ENCODE peak calls at places on chromosomes 16 and 17, in five cellular contexts. T is astrocyte of the spinal cord, H is sigmoid colon, A is RWPE1, M is AG04450. Z is an unnamed sample.

GRCh38 chr17:68048996-68049395 is 13.5 kb downstream of the KPNA2 start:
- DNase-seq in H (no peak), T (peak), A (no peak), M (no peak), Z (no peak)

GRCh38 chr16:88651276-88651988 is 579 bp upstream of the CYBA start:
- DNase-seq in M (no peak), H (no peak), A (no peak), T (no peak), Z (peak)

GRCh38 chr17:33874617-33875060 is 380.4 kb upstream of the CCL2 start:
- DNase-seq in T (no peak), M (no peak), H (no peak), A (no peak), Z (no peak)

GRCh38 chr17:50785942-50786570 is 18.7 kb upstream of the ANKRD40CL start:
- DNase-seq in H (no peak), T (peak), M (peak), A (no peak), Z (no peak)

GRCh38 chr17:29390856-29391631 is 881 bp downstream of the TAOK1 start:
- DNase-seq in T (peak), H (no peak), M (no peak), A (peak), Z (peak)

GRCh38 chr16:83533193-83533592 is 274.6 kb upstream of the HSBP1 start:
- DNase-seq in T (peak), M (no peak), A (peak), H (no peak), Z (no peak)

GRCh38 chr16:83231771-83232170 is 576.0 kb upstream of the HSBP1 start:
- DNase-seq in A (no peak), T (no peak), M (no peak), H (no peak), Z (no peak)

GRCh38 chr17:19336938-19337711 is 25.4 kb downstream of the B9D1 start:
- DNase-seq in M (no peak), H (peak), A (no peak), T (no peak), Z (no peak)

GRCh38 chr16:31876955-31877828 is 3.6 kb downstream of the ZNF267 start:
- DNase-seq in T (peak), M (peak), H (no peak), A (peak), Z (peak)

GRCh38 chr16:11094075-11094593 is 149.8 kb downstream of the CLEC16A start:
- DNase-seq in M (peak), H (peak), T (peak), A (peak), Z (peak)

GRCh38 chr17:55430531-55431228 is 9.0 kb upstream of the MMD start:
- DNase-seq in M (no peak), T (no peak), A (no peak), H (no peak), Z (no peak)

GRCh38 chr17:64504769-64505319 is 1.2 kb downstream of the DDX5 start:
- DNase-seq in T (no peak), M (no peak), A (no peak), H (no peak), Z (no peak)

GRCh38 chr16:57481421-57481820 is 4.9 kb downstream of the DOK4 start:
- DNase-seq in M (no peak), T (no peak), A (no peak), H (no peak), Z (no peak)

GRCh38 chr16:87443964-87444363 is 48.9 kb downstream of the ZCCHC14 start:
- DNase-seq in M (no peak), H (no peak), T (no peak), A (no peak), Z (no peak)
- TF ChIP-seq CTCF in M (no peak), H (no peak), T (no peak), A (no peak), Z (no peak)

GRCh38 chr16:56349086-56349415 is 76.3 kb downstream of the AMFR start:
- DNase-seq in A (no peak), T (no peak), H (no peak), M (no peak), Z (no peak)
- TF ChIP-seq CTCF in A (no peak), T (peak), H (no peak), M (no peak), Z (no peak)

GRCh38 chr17:8268550-8269298 is 19.6 kb downstream of the PFAS start:
- DNase-seq in T (no peak), H (no peak), A (no peak), M (no peak), Z (no peak)
- TF ChIP-seq CTCF in T (no peak), H (no peak), A (no peak), M (no peak), Z (no peak)

GRCh38 chr16:80527297-80527696 is 13.5 kb upstream of the DYNLRB2 start:
- DNase-seq in M (no peak), H (no peak), T (peak), A (no peak), Z (peak)
- TF ChIP-seq CTCF in M (peak), H (no peak), T (peak), A (no peak), Z (peak)

Z was measured in GM06990.